ENCODE peak calls at places on chromosomes 13 and 19, in five cellular contexts. X is trophoblast cell, N is endothelial cell of umbilical vein, F is MM.1S, D is H9. L is an unnamed sample.

GRCh38 chr13:95385373-95385772 is 84.1 kb upstream of the ABCC4 start:
- DNase-seq in D (no peak), F (no peak), N (no peak), X (no peak), L (no peak)

GRCh38 chr19:926595-927043 is 784 bp downstream of the ARID3A start:
- DNase-seq in X (peak), D (no peak), N (no peak), F (peak), L (peak)

GRCh38 chr13:75076476-75076875 is 405.5 kb downstream of the TBC1D4 start:
- DNase-seq in F (no peak), X (no peak), D (no peak), N (no peak), L (no peak)

GRCh38 chr13:25652764-25653163 is 281.0 kb downstream of the ATP8A2 start:
- DNase-seq in N (no peak), X (no peak), F (no peak), D (no peak), L (no peak)

GRCh38 chr13:90365130-90365529 is 982.4 kb upstream of the MIR17HG start:
- DNase-seq in X (no peak), N (no peak), F (no peak), D (no peak), L (no peak)

GRCh38 chr13:114167445-114167844 is 11.6 kb upstream of the CFAP97D2 start:
- DNase-seq in N (no peak), F (no peak), D (no peak), X (peak), L (peak)

GRCh38 chr19:4567584-4568071 is 8.1 kb upstream of the SEMA6B start:
- DNase-seq in F (peak), N (peak), X (peak), D (peak), L (peak)

GRCh38 chr13:113152894-113153809 is 5.3 kb upstream of the PROZ start:
- DNase-seq in F (no peak), X (no peak), N (no peak), D (peak), L (peak)

GRCh38 chr19:5593245-5593962 is 25.7 kb upstream of the TINCR start:
- DNase-seq in F (peak), X (no peak), N (no peak), D (no peak), L (no peak)

GRCh38 chr19:5645409-5645808 is 22.5 kb downstream of the SAFB start:
- DNase-seq in X (no peak), F (no peak), D (no peak), N (no peak), L (no peak)

GRCh38 chr19:4081441-4082129 is 14.9 kb upstream of the ZBTB7A start:
- DNase-seq in F (no peak), N (no peak), D (no peak), X (peak), L (peak)

GRCh38 chr13:31824705-31825512 is 85.6 kb downstream of the RXFP2 start:
- DNase-seq in N (no peak), X (peak), D (no peak), F (peak), L (peak)

GRCh38 chr19:29418106-29418684 is 107.6 kb upstream of the VSTM2B start:
- DNase-seq in X (no peak), N (no peak), D (no peak), F (no peak), L (no peak)

GRCh38 chr13:70090036-70090723 is 17.4 kb upstream of the ATXN8OS start:
- DNase-seq in F (no peak), D (no peak), N (no peak), X (no peak), L (no peak)

GRCh38 chr19:4284176-4284958 is 5.3 kb downstream of the SHD start:
- DNase-seq in F (peak), D (peak), N (no peak), X (peak), L (peak)

GRCh38 chr19:15122331-15123030 is 15.3 kb downstream of the SYDE1 start:
- DNase-seq in X (no peak), D (no peak), F (no peak), N (no peak), L (no peak)

GRCh38 chr19:7833225-7834156 is 3.5 kb downstream of the EVI5L start:
- DNase-seq in F (no peak), X (peak), D (no peak), N (no peak), L (peak)

GRCh38 chr19:41302624-41303351 is 7.2 kb upstream of the CCDC97 start:
- DNase-seq in D (no peak), N (no peak), X (no peak), F (no peak), L (no peak)

GRCh38 chr19:18865973-18866799 is 29.8 kb downstream of the CERS1 start:
- DNase-seq in D (peak), X (peak), N (peak), F (no peak), L (peak)

GRCh38 chr13:70893832-70894231 is 785.6 kb upstream of the KLHL1 start:
- DNase-seq in F (peak), D (peak), N (no peak), X (no peak), L (no peak)

GRCh38 chr13:48144413-48145035 is 49.6 kb upstream of the MED4 start:
- DNase-seq in N (peak), F (no peak), D (no peak), X (peak), L (no peak)

GRCh38 chr13:74062933-74063332 is 71.3 kb downstream of the KLF12 start:
- DNase-seq in N (no peak), F (peak), D (no peak), X (no peak), L (no peak)

GRCh38 chr19:18453269-18454024 is 15.5 kb upstream of the ISYNA1 start:
- DNase-seq in D (no peak), F (no peak), X (no peak), N (no peak), L (peak)

GRCh38 chr13:36310417-36311108 is 12.9 kb upstream of the CCDC169 start:
- DNase-seq in F (no peak), X (no peak), N (no peak), D (no peak), L (no peak)

GRCh38 chr19:46330319-46330918 is 16.5 kb upstream of the PPP5C start:
- DNase-seq in N (no peak), X (no peak), F (no peak), D (no peak), L (no peak)

GRCh38 chr19:18768997-18769891 is 21.9 kb downstream of the COMP start:
- DNase-seq in D (no peak), F (no peak), X (no peak), N (no peak), L (no peak)

GRCh38 chr19:45503909-45504308 is 3.4 kb upstream of the VASP start:
- DNase-seq in N (no peak), F (no peak), X (no peak), D (no peak), L (no peak)

GRCh38 chr13:50594276-50594970 is 249.1 kb downstream of the DLEU7 start:
- DNase-seq in N (no peak), D (peak), F (peak), X (no peak), L (no peak)

GRCh38 chr13:51666316-51666715 is 82.1 kb downstream of the WDFY2 start:
- DNase-seq in D (no peak), N (no peak), X (no peak), F (no peak), L (peak)

GRCh38 chr19:42512130-42512636 is 16.1 kb downstream of the CEACAM1 start:
- DNase-seq in D (no peak), N (no peak), F (peak), X (no peak), L (no peak)

GRCh38 chr13:49690133-49690989 is 925 bp downstream of the EBPL start:
- DNase-seq in N (peak), F (no peak), X (peak), D (no peak), L (peak)

GRCh38 chr13:81377926-81378325 is 1037.0 kb upstream of the SPRY2 start:
- DNase-seq in F (no peak), X (no peak), D (no peak), N (no peak), L (peak)

GRCh38 chr19:56732974-56733373 is 61.4 kb upstream of the ZNF835 start:
- DNase-seq in D (no peak), X (peak), N (no peak), F (peak), L (peak)

GRCh38 chr13:71378992-71379905 is 487.8 kb downstream of the DACH1 start:
- DNase-seq in F (peak), D (no peak), X (no peak), N (peak), L (peak)

GRCh38 chr19:44685877-44686276 is 13.1 kb upstream of the CEACAM16 start:
- DNase-seq in D (no peak), F (no peak), X (no peak), N (peak), L (peak)

GRCh38 chr13:33640832-33641231 is 177.1 kb upstream of the RFC3 start:
- DNase-seq in X (peak), F (no peak), D (no peak), N (no peak), L (no peak)

GRCh38 chr19:34359954-34360315 is 5.1 kb upstream of the GPI start:
- DNase-seq in F (no peak), D (no peak), N (no peak), X (peak), L (no peak)
- H3K9ac ChIP-seq in F (no peak), D (no peak), N (peak), X (no peak), L (peak)

DNA sequence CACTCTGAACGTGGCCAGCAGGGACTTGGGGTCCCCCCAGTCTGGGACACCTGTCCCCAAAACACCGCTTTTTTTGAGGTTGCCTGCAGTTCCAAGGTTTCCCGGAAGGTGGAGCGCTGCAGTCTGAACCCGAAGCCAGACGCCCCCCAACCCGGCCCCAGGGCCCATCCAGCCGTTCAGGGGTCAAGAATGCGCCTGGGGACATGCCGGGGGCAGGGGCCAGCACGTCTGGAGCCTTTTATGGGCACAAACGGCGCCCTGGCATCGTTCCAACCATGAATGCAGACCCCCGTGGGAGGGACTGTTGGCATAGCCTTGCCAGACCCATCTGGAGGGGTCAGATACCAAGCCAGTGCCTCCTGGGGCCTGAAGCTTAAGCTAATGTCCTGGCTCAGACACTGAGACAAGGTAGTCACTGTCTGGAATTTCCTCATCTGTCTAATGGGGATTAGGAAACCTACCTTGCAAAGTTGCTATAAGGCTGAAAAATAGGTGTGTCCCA is 6.9 kb downstream of the S1PR5 start:
- DNase-seq in N (no peak), D (peak), X (peak), F (peak), L (peak)
- H3K9ac ChIP-seq in N (no peak), D (no peak), X (no peak), F (no peak), L (no peak)

GRCh38 chr19:55085923-55086715 is 10.4 kb downstream of the EPS8L1 start:
- DNase-seq in D (no peak), F (no peak), X (no peak), N (no peak), L (no peak)
- H3K9ac ChIP-seq in D (peak), F (no peak), X (no peak), N (peak), L (no peak)

GRCh38 chr13:30143671-30144400 is 163.5 kb downstream of the KATNAL1 start:
- DNase-seq in N (no peak), X (peak), D (no peak), F (peak), L (no peak)
- H3K9ac ChIP-seq in N (no peak), X (no peak), D (no peak), F (no peak), L (no peak)

GRCh38 chr19:48362716-48363499 is 832 bp downstream of the TMEM143 start:
- DNase-seq in X (peak), N (peak), F (peak), D (peak), L (peak)

GRCh38 chr19:48363810-48364563 is at the start of the genes SYNGR4 and TMEM143:
- DNase-seq in N (peak), F (peak), D (peak), X (peak), L (peak)

GRCh38 chr19:48363500-48363809 is 285 bp downstream of the TMEM143 start:
- DNase-seq in X (peak), D (no peak), F (no peak), N (no peak), L (no peak)

GRCh38 chr19:48365602-48366001 is 1.4 kb downstream of the SYNGR4 start:
- DNase-seq in N (no peak), D (no peak), F (no peak), X (no peak), L (no peak)

GRCh38 chr19:48364564-48365363 is 597 bp downstream of the SYNGR4 start:
- DNase-seq in D (no peak), F (no peak), X (no peak), N (no peak), L (no peak)
- H3K9ac ChIP-seq in D (peak), F (peak), X (no peak), N (no peak), L (peak)

GRCh38 chr19:28350673-28351072 is 862.3 kb downstream of the UQCRFS1 start:
- DNase-seq in X (no peak), N (no peak), D (no peak), F (no peak), L (no peak)

GRCh38 chr19:28341810-28342350 is 871.1 kb downstream of the UQCRFS1 start:
- DNase-seq in X (no peak), N (no peak), D (no peak), F (no peak), L (no peak)

GRCh38 chr19:28350037-28350436 is 862.9 kb downstream of the UQCRFS1 start:
- DNase-seq in N (no peak), X (no peak), F (no peak), D (no peak), L (no peak)

GRCh38 chr19:28349604-28350003 is 863.3 kb downstream of the UQCRFS1 start:
- DNase-seq in F (no peak), N (no peak), X (no peak), D (no peak), L (no peak)

GRCh38 chr19:28345811-28346210 is 867.1 kb downstream of the UQCRFS1 start:
- DNase-seq in D (no peak), F (no peak), X (no peak), N (no peak), L (no peak)
- H3K9ac ChIP-seq in D (no peak), F (no peak), X (no peak), N (no peak), L (no peak)

GRCh38 chr19:31419871-31420430 is 70.7 kb upstream of the TSHZ3 start:
- DNase-seq in F (no peak), N (no peak), D (peak), X (no peak), L (no peak)
- H3K9ac ChIP-seq in F (no peak), N (no peak), D (no peak), X (no peak), L (no peak)

DNA sequence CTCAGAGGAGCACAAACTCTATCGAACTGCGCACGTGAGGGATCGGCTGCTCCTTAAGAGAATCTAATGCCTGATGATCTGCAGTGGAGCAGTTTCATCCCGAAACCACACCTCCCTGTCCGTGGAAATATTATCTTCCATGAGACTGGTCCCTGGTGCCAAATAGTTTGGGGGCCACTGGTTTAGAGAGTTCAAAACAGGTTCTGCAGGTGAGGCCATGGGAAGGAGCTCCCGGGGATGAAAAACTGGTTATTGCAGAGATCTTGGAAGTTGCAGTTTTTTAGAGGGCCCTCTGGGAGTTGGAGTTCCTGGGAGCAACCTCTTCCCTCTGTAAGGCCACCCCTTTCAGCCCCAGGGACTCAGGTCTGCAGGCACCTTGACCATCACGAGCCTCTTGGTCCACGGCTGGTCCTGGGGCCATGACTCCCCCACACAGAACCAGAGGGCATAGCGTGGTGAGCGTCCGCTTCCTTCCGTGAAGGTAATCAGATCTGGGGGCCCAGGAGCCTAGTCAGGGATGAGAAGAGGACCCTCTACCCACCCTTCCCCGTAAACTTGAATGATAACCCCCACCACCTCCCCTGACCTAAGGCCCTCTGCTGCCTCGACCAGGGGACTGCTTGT is 5.2 kb downstream of the IRF3 start:
- DNase-seq in D (no peak), X (no peak), N (no peak), F (no peak), L (no peak)
- H3K9ac ChIP-seq in D (no peak), X (no peak), N (no peak), F (no peak), L (no peak)

GRCh38 chr13:98548230-98548629 is 28.7 kb downstream of the STK24 start:
- DNase-seq in N (no peak), F (no peak), X (no peak), D (no peak), L (no peak)

GRCh38 chr13:98549728-98550317 is 27.1 kb downstream of the STK24 start:
- DNase-seq in D (no peak), F (no peak), X (no peak), N (no peak), L (no peak)

GRCh38 chr13:98547455-98547854 is 29.5 kb downstream of the STK24 start:
- DNase-seq in F (no peak), N (no peak), D (no peak), X (no peak), L (no peak)

GRCh38 chr13:98546402-98546801 is 30.5 kb downstream of the STK24 start:
- DNase-seq in D (no peak), X (no peak), N (no peak), F (no peak), L (no peak)

GRCh38 chr13:98549006-98549727 is 27.7 kb downstream of the STK24 start:
- DNase-seq in N (no peak), D (no peak), F (no peak), X (peak), L (peak)
- H3K9ac ChIP-seq in N (no peak), D (no peak), F (no peak), X (no peak), L (no peak)

GRCh38 chr19:12689012-12689411 is 1.2 kb downstream of the GNG14 start:
- DNase-seq in X (no peak), D (no peak), F (no peak), N (no peak), L (no peak)
- H3K9ac ChIP-seq in X (no peak), D (no peak), F (no peak), N (no peak), L (no peak)